ENCODE peak calls at places on chromosomes 11 and 22, in five cellular contexts. X, U, N, C and W are unnamed samples.

GRCh38 chr22:37425800-37426531 is 1.3 kb downstream of the ELFN2 start:
- DNase-seq in C (no peak), N (no peak), U (no peak), X (peak), W (no peak)

GRCh38 chr11:12064136-12064953 is 46.0 kb upstream of the MICAL2 start:
- DNase-seq in U (no peak), N (no peak), X (no peak), C (no peak), W (no peak)

GRCh38 chr22:36359172-36359973 is 28.4 kb downstream of the MYH9 start:
- DNase-seq in U (no peak), X (no peak), C (no peak), N (peak), W (peak)

GRCh38 chr11:11580831-11581492 is 40.8 kb downstream of the GALNT18 start:
- DNase-seq in U (no peak), C (no peak), X (no peak), N (no peak), W (no peak)

GRCh38 chr22:23800297-23801237 is 13.8 kb downstream of the SMARCB1 start:
- DNase-seq in C (no peak), X (no peak), U (no peak), N (peak), W (peak)

GRCh38 chr22:38947321-38948112 is 9.9 kb upstream of the APOBEC3A start:
- DNase-seq in X (no peak), C (no peak), U (no peak), N (no peak), W (no peak)

GRCh38 chr22:47795477-47796127 is 1033.2 kb downstream of the TBC1D22A start:
- DNase-seq in X (no peak), N (no peak), U (no peak), C (no peak), W (no peak)

GRCh38 chr11:89495951-89496350 is 4.8 kb upstream of the NOX4 start:
- DNase-seq in U (peak), N (no peak), C (no peak), X (peak), W (no peak)

GRCh38 chr22:45632791-45633515 is 38.7 kb upstream of the ATXN10 start:
- DNase-seq in U (peak), N (no peak), X (no peak), C (no peak), W (no peak)

GRCh38 chr11:45045692-45046471 is 95.2 kb upstream of the TP53I11 start:
- DNase-seq in U (peak), C (peak), X (peak), N (no peak), W (no peak)

GRCh38 chr22:30705710-30706651 is 11.3 kb downstream of the OSBP2 start:
- DNase-seq in C (no peak), N (peak), U (peak), X (no peak), W (peak)

GRCh38 chr11:103433380-103433779 is 324.2 kb downstream of the DYNC2H1 start:
- DNase-seq in U (peak), C (no peak), X (peak), N (no peak), W (no peak)

GRCh38 chr11:46564459-46564858 is 29.4 kb downstream of the AMBRA1 start:
- DNase-seq in C (no peak), U (no peak), N (no peak), X (no peak), W (no peak)

GRCh38 chr11:123535401-123535800 is 105.3 kb downstream of the GRAMD1B start:
- DNase-seq in U (no peak), X (no peak), C (no peak), N (no peak), W (no peak)

GRCh38 chr11:31106963-31107576 is 262.5 kb downstream of the DCDC1 start:
- DNase-seq in C (peak), X (peak), N (peak), U (peak), W (peak)

GRCh38 chr11:6598555-6598954 is 4.9 kb downstream of the RRP8 start:
- DNase-seq in N (no peak), C (no peak), X (no peak), U (no peak), W (no peak)

GRCh38 chr11:36540998-36541397 is 26.8 kb upstream of the RAG1 start:
- DNase-seq in U (peak), N (peak), C (peak), X (peak), W (peak)

GRCh38 chr22:19431641-19432091 is at the start of gene HIRA:
- DNase-seq in X (peak), U (peak), C (peak), N (peak), W (peak)

GRCh38 chr11:31233425-31233824 is 136.1 kb downstream of the DCDC1 start:
- DNase-seq in N (no peak), U (no peak), C (no peak), X (peak), W (no peak)

GRCh38 chr11:65382804-65383368 is 440 bp upstream of the SLC25A45 start:
- DNase-seq in U (no peak), N (no peak), X (no peak), C (peak), W (no peak)

GRCh38 chr11:88266157-88266556 is 71.4 kb downstream of the CTSC start:
- DNase-seq in N (no peak), U (no peak), X (no peak), C (no peak), W (no peak)

GRCh38 chr11:97684486-97685439 is 1295.0 kb downstream of the JRKL start:
- DNase-seq in C (no peak), N (no peak), X (no peak), U (no peak), W (no peak)

GRCh38 chr22:49968831-49969661 is 8.5 kb downstream of the PIM3 start:
- DNase-seq in U (no peak), N (peak), C (peak), X (no peak), W (no peak)

GRCh38 chr11:612201-612960 is 3.4 kb downstream of the IRF7 start:
- DNase-seq in C (peak), X (peak), N (no peak), U (no peak), W (no peak)

DNA sequence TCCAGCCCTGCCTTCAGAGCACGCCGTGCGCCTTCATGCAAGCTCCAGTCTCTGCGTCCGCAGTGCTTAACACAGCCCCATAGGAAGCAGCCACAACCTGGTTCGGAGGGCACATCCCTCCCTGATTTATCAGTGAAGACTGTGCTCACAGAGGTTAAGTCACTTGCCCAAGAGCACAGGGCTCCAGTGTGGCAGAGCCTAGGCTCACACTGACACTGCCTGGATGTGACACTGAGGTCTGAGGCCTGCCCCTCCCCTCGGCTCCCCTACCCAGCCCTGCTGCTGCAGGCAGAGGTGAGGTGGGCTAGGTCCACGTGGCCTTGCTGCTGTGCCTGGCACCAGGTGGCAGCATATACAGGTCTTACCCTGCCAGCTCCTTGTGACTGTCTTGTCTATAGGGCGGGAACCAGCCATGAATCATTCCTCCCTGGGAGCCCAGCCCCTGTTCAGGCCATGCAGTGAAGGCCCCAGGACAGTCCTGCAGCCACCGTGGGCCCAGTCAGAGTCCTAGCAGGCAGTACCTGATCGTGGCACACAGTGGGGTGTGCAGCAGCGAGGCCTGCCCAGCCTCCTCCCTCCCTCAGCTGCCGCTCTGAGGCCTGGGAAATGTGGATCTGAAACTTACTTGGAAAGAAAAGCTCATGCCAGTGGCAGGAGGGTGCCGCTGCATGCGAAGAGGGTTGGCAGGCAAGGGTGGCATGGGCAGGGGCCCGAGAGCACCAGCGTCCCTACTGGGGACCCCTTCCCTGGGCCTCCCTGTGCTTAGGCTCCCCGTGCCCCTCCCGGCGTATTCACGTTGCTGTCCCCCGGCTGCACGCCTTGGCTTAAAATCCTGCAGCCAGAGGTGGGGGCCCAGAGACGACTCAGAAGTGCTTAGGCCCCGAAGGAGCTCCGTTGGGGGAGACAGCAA is 1.2 kb upstream of the CERK start:
- DNase-seq in U (peak), X (peak), C (peak), N (peak), W (no peak)
- TF ChIP-seq CTCF in U (peak), X (peak), C (no peak), N (peak), W (peak)

GRCh38 chr11:76695767-76696166 is 25.2 kb upstream of the LRRC32 start:
- DNase-seq in C (no peak), U (no peak), X (no peak), N (no peak), W (no peak)

GRCh38 chr11:76696756-76697155 is 26.2 kb upstream of the LRRC32 start:
- DNase-seq in X (no peak), C (no peak), N (no peak), U (no peak), W (no peak)

GRCh38 chr11:76699461-76700091 is 29.0 kb upstream of the LRRC32 start:
- DNase-seq in X (no peak), N (no peak), C (no peak), U (no peak), W (no peak)

GRCh38 chr11:76700177-76701100 is 29.9 kb upstream of the LRRC32 start:
- DNase-seq in N (no peak), X (peak), U (peak), C (no peak), W (no peak)

GRCh38 chr11:76698321-76699043 is 27.9 kb upstream of the LRRC32 start:
- DNase-seq in U (no peak), C (no peak), X (peak), N (no peak), W (no peak)
- TF ChIP-seq CTCF in U (peak), C (no peak), X (peak), N (peak), W (no peak)

DNA sequence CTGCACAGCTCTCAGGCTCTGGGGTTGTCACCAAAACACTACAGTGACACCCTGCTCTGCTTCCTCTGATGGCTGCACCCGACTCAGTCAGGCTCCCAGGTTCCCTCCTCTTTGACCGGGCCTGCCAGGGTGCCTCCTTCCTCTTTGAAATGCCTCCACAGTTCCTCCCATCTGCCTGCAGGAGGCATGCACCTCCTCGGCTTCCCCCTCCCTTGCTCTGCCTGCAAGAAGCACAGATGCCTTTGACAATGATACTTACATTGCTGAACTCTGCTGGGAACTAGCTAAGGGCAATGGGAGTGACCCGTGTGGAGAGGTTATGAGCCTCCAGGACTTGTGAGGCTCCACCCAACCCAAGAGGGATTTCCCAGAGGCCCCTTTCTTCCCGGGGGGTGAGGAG is 674.1 kb downstream of the OPCML start:
- DNase-seq in C (no peak), U (peak), N (no peak), X (peak), W (no peak)
- TF ChIP-seq CTCF in C (no peak), U (peak), N (no peak), X (no peak), W (no peak)

GRCh38 chr11:35237345-35237744 is 98.4 kb downstream of the CD44 start:
- DNase-seq in N (no peak), X (no peak), U (no peak), C (no peak), W (no peak)

GRCh38 chr11:35238882-35239281 is 99.9 kb downstream of the CD44 start:
- DNase-seq in N (no peak), U (no peak), C (no peak), X (no peak), W (no peak)

GRCh38 chr11:35236667-35237003 is 97.7 kb downstream of the CD44 start:
- DNase-seq in C (no peak), N (no peak), U (peak), X (no peak), W (no peak)

GRCh38 chr11:35239476-35240075 is 100.6 kb downstream of the CD44 start:
- DNase-seq in C (no peak), N (no peak), X (no peak), U (no peak), W (no peak)

GRCh38 chr11:35237860-35238715 is 99.1 kb downstream of the CD44 start:
- DNase-seq in X (peak), N (no peak), U (peak), C (peak), W (peak)
- TF ChIP-seq CTCF in X (peak), N (peak), U (peak), C (no peak), W (peak)

GRCh38 chr11:118997627-118998387 is at the start of gene CENATAC:
- DNase-seq in C (peak), U (peak), N (peak), X (peak), W (peak)

GRCh38 chr11:119000906-119001305 is 3.0 kb downstream of the CENATAC start:
- DNase-seq in U (no peak), C (no peak), N (no peak), X (no peak), W (no peak)

GRCh38 chr11:118998388-118998717 is 415 bp downstream of the CENATAC start:
- DNase-seq in N (no peak), U (no peak), C (no peak), X (no peak), W (no peak)

GRCh38 chr11:118998822-118999221 is 884 bp downstream of the CENATAC start:
- DNase-seq in N (no peak), C (peak), U (peak), X (peak), W (no peak)

GRCh38 chr11:118996926-118997626 is 862 bp upstream of the CENATAC start:
- DNase-seq in X (peak), C (no peak), N (peak), U (no peak), W (peak)
- TF ChIP-seq CTCF in X (no peak), C (no peak), N (peak), U (peak), W (peak)

DNA sequence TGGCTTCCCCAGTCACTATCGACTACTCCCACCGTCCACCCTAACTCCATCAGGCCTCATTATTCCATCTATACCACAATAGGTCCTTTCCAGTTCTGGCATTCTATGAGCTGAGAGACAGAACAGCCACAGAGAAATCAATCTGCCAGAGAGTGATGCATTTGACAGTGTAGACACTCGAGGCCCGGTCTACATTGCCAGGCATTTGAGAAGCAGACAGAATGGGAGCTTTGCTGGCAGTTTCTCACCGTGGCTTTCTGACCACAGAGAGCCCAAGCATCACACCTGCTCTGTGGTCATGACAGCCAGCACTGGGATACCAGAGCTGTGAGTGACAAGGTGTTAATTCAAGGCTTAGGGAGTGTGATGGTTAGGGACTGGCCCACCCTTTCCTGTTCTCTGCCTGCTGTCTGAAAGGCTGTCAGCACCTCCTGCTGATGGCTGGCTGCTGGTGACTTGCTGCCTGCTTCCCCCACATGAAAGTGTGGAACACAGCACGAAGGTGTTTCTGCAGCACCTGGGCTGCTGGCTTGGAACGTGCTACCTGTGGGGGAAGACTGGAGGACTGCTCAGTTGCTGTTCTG is 137.8 kb downstream of the KIRREL3 start:
- DNase-seq in C (no peak), X (no peak), N (peak), U (no peak), W (no peak)
- TF ChIP-seq CTCF in C (no peak), X (no peak), N (peak), U (no peak), W (no peak)